ENCODE peak calls at places on chromosome 1, in eight cellular contexts. P is foreskin keratinocyte; I is fibroblast of the aortic adventitia; Q is activated CD4-positive, CD25-positive, alpha-beta regulatory T cell treated with anti-CD3 and anti-CD28 coated beads, Interleukin-2, amount 50 U/mL, for 72 hours; L is psoas muscle; D is activated T-helper 1 cell treated with anti-CD3 and anti-CD28 coated beads, Interleukin-12 subunit alpha, Interleukin-12 subunit beta, Interleukin-2, Interleukin-4 antibody, amounts not matched to agents 30 ng/mL and 10 ng/mL and 1 ng/mL, durations not matched to agents 14 hours and 24 hours and 36 hours; W is lower lobe of right lung; R is ACHN. A is an unnamed sample.

GRCh38 chr1:159763686-159764085 is 17.1 kb upstream of the DUSP23 start:
- DNase-seq in P (no peak), R (no peak), W (no peak), L (no peak), D (no peak), Q (no peak), I (no peak), A (no peak)

GRCh38 chr1:79259390-79260336 is 253.1 kb upstream of the ADGRL4 start:
- DNase-seq in D (no peak), Q (no peak), W (no peak), R (peak; percentile 42), I (peak; percentile 75), L (no peak), P (no peak), A (peak; percentile 26)

GRCh38 chr1:193545171-193545570 is 358.8 kb upstream of the B3GALT2 start:
- DNase-seq in R (no peak), P (no peak), Q (no peak), D (no peak), L (no peak), W (no peak), I (no peak), A (no peak)

GRCh38 chr1:65703853-65704252 is 88.8 kb upstream of the PDE4B start:
- DNase-seq in L (no peak), R (no peak), I (no peak), W (no peak), Q (no peak), D (no peak), P (no peak), A (no peak)

GRCh38 chr1:7953850-7954609 is 7.5 kb upstream of the PARK7 start:
- DNase-seq in D (peak; percentile 83), R (peak; percentile 87), I (peak; percentile 79), W (peak; percentile 99), Q (peak; percentile 91), P (peak; percentile 35), L (peak; percentile 97), A (no peak)

GRCh38 chr1:70038025-70038424 is 167.4 kb downstream of the LRRC40 start:
- DNase-seq in R (no peak), Q (no peak), W (no peak), L (no peak), P (peak; percentile 66), D (no peak), I (no peak), A (no peak)

GRCh38 chr1:55463814-55464445 is 248.8 kb upstream of the USP24 start:
- DNase-seq in I (no peak), L (no peak), W (no peak), D (no peak), Q (no peak), R (no peak), P (no peak), A (no peak)

GRCh38 chr1:183970516-183971300 is 66.8 kb downstream of the COLGALT2 start:
- DNase-seq in W (no peak), R (peak; percentile 17), Q (no peak), P (no peak), D (no peak), I (no peak), L (no peak), A (no peak)

GRCh38 chr1:100734716-100735115 is 15.2 kb downstream of the VCAM1 start:
- DNase-seq in D (no peak), P (no peak), L (no peak), W (no peak), R (peak; percentile 65), I (peak; percentile 96), Q (no peak), A (no peak)

GRCh38 chr1:92291372-92291999 is 7.3 kb downstream of the GLMN start:
- DNase-seq in P (no peak), I (peak; percentile 79), R (peak; percentile 53), D (no peak), L (no peak), Q (no peak), W (no peak), A (peak; percentile 22)

GRCh38 chr1:67888707-67889106 is 55.4 kb upstream of the GNG12 start:
- DNase-seq in Q (no peak), L (no peak), P (no peak), W (no peak), I (no peak), R (no peak), D (no peak), A (no peak)

GRCh38 chr1:157994081-157994581 is 686 bp downstream of the KIRREL1 start:
- DNase-seq in W (no peak), P (no peak), R (no peak), Q (no peak), L (peak; percentile 22), I (no peak), D (no peak), A (no peak)

A was measured in SK-N-MC.